ENCODE peak calls at places on chromosome 12, in four cellular contexts. I, Z, T and K are unnamed samples.

GRCh38 chr12:27081668-27082091 is 698 bp downstream of the C12orf71 start:
- DNase-seq in I (peak), Z (peak), T (peak), K (peak)

GRCh38 chr12:27547592-27547991 is 23.6 kb downstream of the PPFIBP1 start:
- DNase-seq in I (no peak), Z (no peak), T (no peak), K (no peak)

GRCh38 chr12:47264951-47265350 is 185.2 kb upstream of the AMIGO2 start:
- DNase-seq in I (no peak), Z (no peak), T (no peak), K (no peak)

GRCh38 chr12:27186240-27186839 is 57.7 kb upstream of the STK38L start:
- DNase-seq in I (peak), Z (no peak), T (no peak), K (no peak)

GRCh38 chr12:115324949-115325638 is 641.1 kb upstream of the TBX3 start:
- DNase-seq in I (no peak), Z (no peak), T (no peak), K (no peak)

GRCh38 chr12:105418821-105419291 is 88.4 kb downstream of the C12orf75 start:
- DNase-seq in I (no peak), Z (peak), T (no peak), K (no peak)

GRCh38 chr12:73181244-73181643 is 909.1 kb downstream of the TRHDE start:
- DNase-seq in I (no peak), Z (peak), T (no peak), K (no peak)

GRCh38 chr12:131782061-131782460 is 46.1 kb upstream of the MMP17 start:
- DNase-seq in I (no peak), Z (no peak), T (no peak), K (no peak)

GRCh38 chr12:59928416-59928815 is 332.6 kb downstream of the SLC16A7 start:
- DNase-seq in I (peak), Z (no peak), T (no peak), K (no peak)

GRCh38 chr12:47652491-47653234 is 53.2 kb downstream of the RPAP3 start:
- DNase-seq in I (no peak), Z (peak), T (no peak), K (no peak)

GRCh38 chr12:67697443-67697842 is 48.9 kb downstream of the DYRK2 start:
- DNase-seq in I (no peak), Z (no peak), T (no peak), K (no peak)

GRCh38 chr12:107045186-107045585 is 48.2 kb downstream of the CRY1 start:
- DNase-seq in I (no peak), Z (no peak), T (no peak), K (no peak)

DNA sequence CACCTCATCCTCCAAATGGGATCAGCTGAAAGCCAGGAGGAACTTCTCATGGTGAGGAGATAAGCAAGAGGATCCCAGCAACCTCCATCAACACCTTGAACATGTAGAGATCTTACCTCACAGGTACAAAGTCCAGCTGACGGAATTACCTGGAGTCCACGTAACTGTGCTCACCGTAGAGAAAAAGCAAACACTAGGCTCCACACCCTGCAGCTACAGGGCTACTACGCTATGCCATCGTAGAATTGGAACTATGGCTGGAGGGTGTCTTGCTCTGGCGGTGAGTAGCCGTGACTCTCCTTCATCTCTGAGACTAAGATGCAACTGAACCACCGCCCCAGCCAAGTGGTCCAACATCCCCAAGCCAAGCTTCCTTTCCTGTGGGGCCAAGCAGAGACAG is 50.5 kb downstream of the CRY1 start:
- DNase-seq in I (no peak), Z (no peak), T (no peak), K (no peak)
- H4K5ac ChIP-seq in I (no peak), Z (no peak), T (no peak), K (no peak)

DNA sequence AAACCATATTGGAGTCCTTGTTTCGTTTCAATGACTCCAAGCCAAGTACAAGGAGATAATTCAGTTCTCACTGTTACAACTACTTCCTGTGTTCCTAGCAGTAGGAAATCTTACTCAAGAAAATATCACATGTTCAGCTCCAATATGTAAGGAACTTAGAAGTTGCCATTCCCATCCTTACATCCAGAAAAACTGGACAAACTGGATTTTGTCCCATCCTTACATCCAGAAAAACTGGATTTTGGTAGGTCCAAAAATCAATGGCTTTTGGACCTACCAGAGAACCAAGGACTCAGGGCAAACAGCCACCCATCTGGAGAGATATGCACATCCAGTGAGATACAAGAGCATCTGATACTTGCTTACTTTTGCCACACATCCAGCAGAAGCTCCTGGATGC is 23.8 kb downstream of the CMAS start:
- DNase-seq in I (no peak), Z (no peak), T (no peak), K (no peak)
- H4K5ac ChIP-seq in I (no peak), Z (no peak), T (no peak), K (no peak)

DNA sequence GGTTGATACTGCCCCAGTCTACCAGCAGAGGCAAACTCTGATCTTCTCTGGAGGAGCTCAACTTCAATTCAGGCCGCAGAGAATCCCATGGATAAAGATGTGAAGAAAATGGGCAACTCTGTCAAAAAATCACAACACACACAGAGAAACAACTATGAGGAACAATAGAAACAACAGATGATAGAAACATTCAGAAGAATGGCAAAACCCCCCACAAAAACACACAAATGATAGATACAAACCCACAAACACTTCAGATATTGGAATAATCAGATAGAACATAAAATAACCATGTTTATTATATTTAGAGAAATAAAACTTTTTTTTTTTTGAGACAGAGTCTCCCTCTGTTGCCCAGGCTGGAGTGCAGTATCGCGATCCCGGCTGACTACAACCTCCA is 20.0 kb upstream of the HVCN1 start:
- DNase-seq in I (no peak), Z (no peak), T (no peak), K (no peak)
- H4K5ac ChIP-seq in I (no peak), Z (no peak), T (no peak), K (no peak)

DNA sequence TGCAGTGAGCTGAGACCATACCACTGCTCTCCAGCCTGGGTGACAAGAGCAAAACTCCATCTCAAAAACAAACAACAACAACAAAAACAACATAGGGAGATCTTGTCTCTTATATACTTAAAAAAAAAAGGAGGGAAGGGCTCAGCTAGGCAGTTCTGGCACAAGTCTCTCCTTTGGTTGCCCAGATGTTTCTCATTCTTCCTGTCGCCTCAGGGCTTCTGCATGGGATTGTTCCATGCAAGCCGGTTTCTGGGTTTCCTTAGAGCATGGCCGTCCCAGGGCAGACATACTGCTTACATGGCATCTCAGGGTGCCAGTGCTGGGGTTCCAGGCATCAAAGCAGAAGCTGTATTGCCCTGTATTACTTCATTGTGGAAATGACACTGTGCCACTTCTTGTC is 5.2 kb upstream of the SLC8B1 start:
- DNase-seq in I (no peak), Z (no peak), T (no peak), K (no peak)
- H4K5ac ChIP-seq in I (no peak), Z (no peak), T (no peak), K (no peak)